ENCODE peak calls at places on chromosomes 11 and 22, in five cellular contexts. H is tibial nerve; V is HL-60; D is nephron progenitor cell; L is activated CD4-positive, alpha-beta T cell treated with anti-CD3 and anti-CD28 coated beads for 24 hours. A is an unnamed sample.

GRCh38 chr11:100602716-100603115 is 84.4 kb upstream of the ARHGAP42 start:
- DNase-seq in H (no peak), V (no peak), D (no peak), L (no peak), A (no peak)

GRCh38 chr11:12119502-12119901 is 9.1 kb downstream of the MICAL2 start:
- DNase-seq in H (no peak), V (no peak), D (no peak), L (no peak), A (no peak)

GRCh38 chr22:19431641-19432091 is at the start of gene HIRA:
- DNase-seq in H (peak; percentile 62), V (peak; percentile 84), D (peak; percentile 90), L (peak; percentile 78), A (peak; percentile 80)

GRCh38 chr11:34907934-34908593 is 8.1 kb downstream of the APIP start:
- DNase-seq in H (no peak), V (no peak), D (no peak), L (no peak), A (no peak)

GRCh38 chr11:134981824-134982223 is 569.8 kb upstream of the B3GAT1 start:
- DNase-seq in H (no peak), V (no peak), D (no peak), L (no peak), A (no peak)

GRCh38 chr11:107576497-107577086 is 11.1 kb upstream of the ALKBH8 start:
- DNase-seq in H (peak; percentile 86), V (peak; percentile 35), D (peak; percentile 59), L (no peak), A (peak; percentile 58)

GRCh38 chr11:13826505-13827278 is 135.8 kb upstream of the SPON1 start:
- DNase-seq in H (no peak), V (no peak), D (no peak), L (no peak), A (no peak)

GRCh38 chr11:119346605-119347004 is at the start of gene MFRP:
- DNase-seq in H (no peak), V (no peak), D (no peak), L (no peak), A (no peak)

GRCh38 chr11:88402192-88402715 is 64.7 kb upstream of the CTSC start:
- DNase-seq in H (no peak), V (no peak), D (no peak), L (no peak), A (no peak)

GRCh38 chr11:111525456-111525855 is 10.9 kb downstream of the HOATZ start:
- DNase-seq in H (no peak), V (no peak), D (no peak), L (no peak), A (no peak)

GRCh38 chr11:790721-791564 is 1.1 kb upstream of the CEND1 start:
- DNase-seq in H (no peak), V (no peak), D (no peak), L (no peak), A (no peak)

GRCh38 chr22:37806409-37807338 is 1.1 kb upstream of the GCAT start:
- DNase-seq in H (no peak), V (peak; percentile 44), D (peak; percentile 39), L (no peak), A (no peak)

GRCh38 chr11:130738618-130739017 is 177.7 kb downstream of the SNX19 start:
- DNase-seq in H (no peak), V (no peak), D (no peak), L (no peak), A (no peak)

GRCh38 chr22:44765571-44766285 is 13.4 kb downstream of the ARHGAP8 start:
- DNase-seq in H (no peak), V (no peak), D (no peak), L (no peak), A (no peak)

GRCh38 chr22:50271519-50271970 is 1.4 kb upstream of the MAPK11 start:
- DNase-seq in H (no peak), V (peak; percentile 31), D (peak; percentile 88), L (peak; percentile 52), A (no peak)

GRCh38 chr11:131253885-131254204 is 116.6 kb upstream of the NTM start:
- DNase-seq in H (no peak), V (no peak), D (no peak), L (no peak), A (no peak)

GRCh38 chr11:116879789-116880402 is 42.5 kb upstream of the APOA1 start:
- DNase-seq in H (peak; percentile 39), V (peak; percentile 60), D (peak; percentile 10), L (no peak), A (peak; percentile 61)

GRCh38 chr11:65078151-65078550 is 5.7 kb downstream of the CDCA5 start:
- DNase-seq in H (no peak), V (peak; percentile 59), D (peak; percentile 66), L (peak; percentile 53), A (peak; percentile 73)

GRCh38 chr11:69972351-69972802 is 105.7 kb upstream of the ANO1 start:
- DNase-seq in H (no peak), V (no peak), D (no peak), L (no peak), A (no peak)

GRCh38 chr22:44758970-44759365 is 6.6 kb downstream of the ARHGAP8 start:
- DNase-seq in H (no peak), V (no peak), D (no peak), L (no peak), A (no peak)

GRCh38 chr11:61795459-61795858 is 2.7 kb downstream of the FEN1 start:
- DNase-seq in H (no peak), V (no peak), D (no peak), L (no peak), A (no peak)

GRCh38 chr11:134666273-134667174 is 254.5 kb upstream of the B3GAT1 start:
- DNase-seq in H (no peak), V (no peak), D (no peak), L (no peak), A (no peak)

GRCh38 chr22:28346308-28346707 is 333.3 kb downstream of the TTC28 start:
- DNase-seq in H (no peak), V (no peak), D (no peak), L (no peak), A (no peak)

GRCh38 chr22:44311855-44312170 is 938 bp downstream of the SHISAL1 start:
- DNase-seq in H (no peak), V (no peak), D (no peak), L (no peak), A (no peak)

GRCh38 chr22:43723816-43724215 is 88.3 kb downstream of the EFCAB6 start:
- DNase-seq in H (no peak), V (no peak), D (no peak), L (no peak), A (no peak)

GRCh38 chr11:35588627-35589026 is 29.6 kb upstream of the FJX1 start:
- DNase-seq in H (no peak), V (no peak), D (no peak), L (no peak), A (no peak)

A was measured in germinal center.